ENCODE peak calls at places on chromosomes 5 and 9, in six cellular contexts. O, Y, V, K, Z and H are unnamed samples.
A peak's percentile ranks its signal among the peaks of the same experiment; 100 is the strongest.

GRCh38 chr5:9124837-9125236 is 421.0 kb downstream of the SEMA5A start:
- DNase-seq in O (no peak), Y (no peak), V (no peak), K (no peak), Z (no peak), H (no peak)

GRCh38 chr9:92600075-92600741 is 64.4 kb upstream of the ECM2 start:
- DNase-seq in O (no peak), Y (no peak), V (peak; percentile 43), K (no peak), Z (no peak), H (no peak)

GRCh38 chr5:118919016-118919415 is 69.3 kb downstream of the DTWD2 start:
- DNase-seq in O (no peak), Y (no peak), V (no peak), K (no peak), Z (no peak), H (no peak)

GRCh38 chr5:82155305-82155704 is 122.8 kb downstream of the RPS23 start:
- DNase-seq in O (no peak), Y (no peak), V (no peak), K (no peak), Z (no peak), H (no peak)

GRCh38 chr5:125661584-125661983 is 761.6 kb upstream of the GRAMD2B start:
- DNase-seq in O (no peak), Y (no peak), V (no peak), K (no peak), Z (no peak), H (no peak)

GRCh38 chr5:133041910-133042309 is 9.9 kb upstream of the HSPA4 start:
- DNase-seq in O (no peak), Y (no peak), V (no peak), K (no peak), Z (no peak), H (no peak)

GRCh38 chr9:71767421-71768321 is 642 bp downstream of the CEMIP2 start:
- DNase-seq in O (no peak), Y (peak; percentile 51), V (peak; percentile 76), K (no peak), Z (peak; percentile 60), H (no peak)

GRCh38 chr5:912356-913091 is 19.8 kb downstream of the TRIP13 start:
- DNase-seq in O (peak; percentile 74), Y (no peak), V (peak; percentile 70), K (peak; percentile 81), Z (no peak), H (no peak)

GRCh38 chr9:87753313-87753712 is 27.4 kb downstream of the CTSL start:
- DNase-seq in O (no peak), Y (no peak), V (no peak), K (no peak), Z (no peak), H (no peak)

GRCh38 chr9:111427186-111427585 is 57.0 kb downstream of the ECPAS start:
- DNase-seq in O (no peak), Y (no peak), V (no peak), K (no peak), Z (no peak), H (no peak)

GRCh38 chr5:37838933-37839341 is 904 bp downstream of the GDNF start:
- DNase-seq in O (no peak), Y (no peak), V (peak; percentile 72), K (no peak), Z (no peak), H (no peak)

GRCh38 chr5:126031989-126032716 is 391.1 kb upstream of the GRAMD2B start:
- DNase-seq in O (no peak), Y (no peak), V (no peak), K (no peak), Z (no peak), H (no peak)

GRCh38 chr9:105066265-105066865 is 138.4 kb upstream of the ABCA1 start:
- DNase-seq in O (no peak), Y (no peak), V (no peak), K (no peak), Z (no peak), H (no peak)

GRCh38 chr5:176837707-176838115 is 27.4 kb downstream of the UNC5A start:
- DNase-seq in O (peak; percentile 42), Y (peak; percentile 99), V (peak; percentile 98), K (peak; percentile 83), Z (peak; percentile 92), H (peak; percentile 84)

GRCh38 chr9:122215663-122216062 is 13.1 kb downstream of the LHX6 start:
- DNase-seq in O (no peak), Y (no peak), V (no peak), K (no peak), Z (no peak), H (no peak)

GRCh38 chr9:122213102-122213588 is 15.6 kb downstream of the LHX6 start:
- DNase-seq in O (no peak), Y (no peak), V (no peak), K (no peak), Z (no peak), H (no peak)

GRCh38 chr9:122213589-122214413 is 15.0 kb downstream of the LHX6 start:
- DNase-seq in O (peak; percentile 28), Y (peak; percentile 87), V (peak; percentile 98), K (peak; percentile 58), Z (no peak), H (no peak)

GRCh38 chr9:122216138-122216797 is 12.5 kb downstream of the LHX6 start:
- DNase-seq in O (no peak), Y (no peak), V (no peak), K (no peak), Z (no peak), H (no peak)

DNA sequence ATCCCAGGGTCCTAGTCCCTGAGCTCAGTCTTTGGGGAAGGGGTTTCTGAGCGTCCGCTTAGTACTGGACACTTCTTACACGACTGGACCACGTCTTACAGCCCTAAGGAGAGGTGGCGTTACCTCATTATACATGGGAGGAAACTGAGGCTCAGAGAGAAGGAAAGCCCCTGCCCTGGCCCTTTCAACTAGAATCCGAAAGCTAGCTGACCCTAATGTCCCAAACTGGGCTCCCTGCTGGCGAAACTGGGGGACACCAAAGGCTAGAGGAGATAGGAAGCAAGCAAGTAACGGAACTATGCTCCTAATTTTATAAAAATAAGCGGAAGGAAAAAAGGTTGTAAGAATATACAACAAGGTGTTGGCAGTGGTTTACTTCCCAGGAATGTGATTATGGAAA is 14.2 kb downstream of the LHX6 start:
- DNase-seq in O (no peak), Y (no peak), V (no peak), K (no peak), Z (no peak), H (no peak)
- H3K4me3 ChIP-seq in O (no peak overlapping the region), Y (peak overlapping the region; percentile 30), V (peak overlapping the region; percentile 64), K (no peak overlapping the region), Z (no peak overlapping the region), H (peak overlapping the region; percentile 38)

GRCh38 chr9:81560851-81561732 is 128.3 kb downstream of the TLE1 start:
- DNase-seq in O (no peak), Y (no peak), V (no peak), K (no peak), Z (no peak), H (no peak)
- H3K27ac ChIP-seq in O (no peak overlapping the region), Y (no peak overlapping the region), V (no peak overlapping the region), K (no peak overlapping the region), Z (no peak overlapping the region), H (no peak overlapping the region)

DNA sequence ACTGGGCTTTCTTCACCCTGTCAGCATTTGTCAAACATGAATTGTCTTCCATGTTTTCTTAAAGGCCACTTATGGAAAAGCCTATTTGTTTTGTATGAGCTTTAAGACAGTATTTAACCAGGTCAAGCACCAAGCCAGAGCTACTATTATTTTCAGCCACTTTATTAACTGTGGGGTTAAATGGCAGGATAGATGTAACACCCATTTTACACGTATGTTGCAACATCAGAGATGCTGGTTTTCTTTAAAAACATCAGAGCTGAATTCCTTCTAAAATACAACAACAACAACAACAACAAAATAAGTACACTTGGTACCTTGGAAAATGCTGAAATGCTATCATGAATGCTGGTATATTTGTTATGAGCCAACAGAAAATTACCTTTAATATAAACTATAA is 13.6 kb downstream of the ARRDC3 start:
- DNase-seq in O (no peak), Y (no peak), V (no peak), K (no peak), Z (no peak), H (no peak)
- H3K4me3 ChIP-seq in O (no peak overlapping the region), Y (no peak overlapping the region), V (no peak overlapping the region), K (no peak overlapping the region), Z (no peak overlapping the region), H (no peak overlapping the region)

GRCh38 chr5:131671409-131671808 is 36.4 kb upstream of the RAPGEF6 start:
- DNase-seq in O (no peak), Y (no peak), V (no peak), K (no peak), Z (no peak), H (no peak)
- H3K27ac ChIP-seq in O (no peak overlapping the region), Y (peak overlapping the region; percentile 95), V (no peak overlapping the region), K (no peak overlapping the region), Z (no peak overlapping the region), H (no peak overlapping the region)

DNA sequence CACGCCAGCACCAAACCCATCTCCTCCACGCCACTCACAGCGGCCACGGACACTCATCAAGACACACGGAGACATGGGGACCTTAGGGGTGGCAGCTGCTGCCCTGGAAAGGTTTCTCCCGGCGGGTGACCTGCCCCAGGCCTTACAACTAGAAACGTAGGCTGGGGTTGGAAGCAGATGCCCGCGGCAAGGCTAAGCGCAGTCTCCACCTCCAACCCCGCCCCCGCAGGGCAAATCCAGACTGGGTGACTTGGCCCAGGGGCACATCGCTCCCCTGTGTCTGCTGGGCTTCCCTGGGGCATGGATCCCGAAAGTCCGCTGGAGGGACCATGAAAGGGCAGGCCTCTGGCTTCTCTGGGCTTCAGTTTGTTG is 12.0 kb upstream of the ASS1 start:
- DNase-seq in O (no peak), Y (no peak), V (no peak), K (no peak), Z (peak; percentile 92), H (no peak)
- H3K4me3 ChIP-seq in O (no peak overlapping the region), Y (no peak overlapping the region), V (no peak overlapping the region), K (peak overlapping the region; percentile 30), Z (peak overlapping the region; percentile 66), H (peak overlapping the region; percentile 25)

GRCh38 chr9:134338394-134339182 is 12.3 kb downstream of the RXRA start:
- DNase-seq in O (no peak), Y (no peak), V (no peak), K (no peak), Z (peak; percentile 75), H (no peak)
- H3K27ac ChIP-seq in O (peak overlapping the region; percentile 51), Y (peak overlapping the region; percentile 33), V (peak overlapping the region; percentile 12), K (no peak overlapping the region), Z (peak overlapping the region; percentile 70), H (no peak overlapping the region)

DNA sequence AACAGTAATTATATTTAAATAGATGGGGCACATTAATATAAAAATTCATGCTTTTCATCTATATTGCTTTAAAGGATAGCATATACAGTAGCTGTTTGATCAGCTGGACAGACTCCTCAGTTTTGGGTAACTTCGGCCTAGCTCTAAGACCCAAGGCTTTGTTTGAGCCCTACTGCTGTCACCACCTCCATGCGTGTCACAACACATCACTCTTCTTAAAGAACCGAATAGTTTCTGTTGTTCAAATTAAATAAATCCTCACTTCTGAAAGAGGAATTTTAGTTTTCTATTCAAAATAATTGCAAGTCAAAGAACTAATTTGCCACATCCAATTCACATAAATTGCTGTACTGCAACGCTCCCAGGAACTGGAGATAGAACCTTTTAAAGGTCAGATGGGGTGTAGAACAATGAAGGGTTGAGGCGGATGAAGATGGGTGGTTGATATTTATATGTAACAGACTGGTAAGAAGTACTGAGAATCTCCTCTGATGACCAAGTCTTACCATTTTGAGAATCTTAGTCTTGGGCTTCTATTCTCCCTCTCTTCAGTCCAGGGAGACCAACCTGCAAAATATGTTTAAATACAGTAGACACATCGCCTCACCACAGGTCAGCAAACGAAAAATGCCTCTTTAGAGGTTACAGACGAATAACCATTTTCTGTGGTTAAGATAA is 1.6 kb downstream of the NREP start:
- DNase-seq in O (no peak), Y (no peak), V (no peak), K (no peak), Z (no peak), H (no peak)
- H3K4me3 ChIP-seq in O (no peak overlapping the region), Y (peak overlapping the region; percentile 85), V (peak overlapping the region; percentile 99), K (no peak overlapping the region), Z (peak overlapping the region; percentile 72), H (peak overlapping the region; percentile 77)